ENCODE peak calls at places on chromosome 13, in five cellular contexts. V is GM06990, S is thoracic aorta, Y is glutamatergic neuron, K is lower leg skin. H is an unnamed sample.

GRCh38 chr13:20717581-20718542 is 14.4 kb downstream of the IL17D start:
- DNase-seq in S (no peak), Y (no peak), K (no peak), V (no peak), H (no peak)

GRCh38 chr13:30009411-30009810 is 159.0 kb upstream of the UBL3 start:
- DNase-seq in V (no peak), K (no peak), S (no peak), Y (no peak), H (no peak)

GRCh38 chr13:90502762-90503161 is 844.7 kb upstream of the MIR17HG start:
- DNase-seq in Y (no peak), S (no peak), K (no peak), V (no peak), H (no peak)

GRCh38 chr13:89382986-89383385 is 1711.8 kb downstream of the SLITRK5 start:
- DNase-seq in K (no peak), S (no peak), V (no peak), Y (no peak), H (no peak)

GRCh38 chr13:20173121-20173746 is 12.4 kb upstream of the GJA3 start:
- DNase-seq in K (no peak), Y (no peak), V (no peak), S (no peak), H (no peak)

GRCh38 chr13:100627142-100627541 is 38.6 kb upstream of the GGACT start:
- DNase-seq in Y (no peak), K (no peak), S (no peak), V (no peak), H (no peak)

GRCh38 chr13:102122147-102122546 is 279.7 kb downstream of the FGF14 start:
- DNase-seq in V (no peak), S (no peak), K (no peak), Y (no peak), H (no peak)

GRCh38 chr13:99870541-99870940 is 101.0 kb downstream of the ZIC5 start:
- DNase-seq in Y (no peak), S (no peak), K (no peak), V (no peak), H (no peak)

GRCh38 chr13:34826432-34826831 is 115.6 kb upstream of the NBEA start:
- DNase-seq in S (no peak), V (no peak), K (no peak), Y (no peak), H (no peak)

GRCh38 chr13:62875118-62875640 is 1459.5 kb upstream of the PCDH20 start:
- DNase-seq in V (no peak), K (no peak), Y (no peak), S (no peak), H (no peak)

GRCh38 chr13:110630566-110631119 is 15.3 kb downstream of the NAXD start:
- DNase-seq in S (no peak), K (no peak), V (no peak), Y (no peak), H (no peak)

GRCh38 chr13:47672982-47673670 is 327.9 kb downstream of the SUCLA2 start:
- DNase-seq in V (no peak), K (no peak), Y (no peak), S (no peak), H (no peak)

GRCh38 chr13:113647351-113648217 is 10.4 kb downstream of the ATP4B start:
- DNase-seq in V (no peak), S (peak), Y (peak), K (peak), H (no peak)

GRCh38 chr13:64428196-64428595 is 2801.9 kb downstream of the PCDH9 start:
- DNase-seq in S (no peak), Y (no peak), K (no peak), V (no peak), H (no peak)

GRCh38 chr13:110297011-110297410 is 9.9 kb downstream of the COL4A1 start:
- DNase-seq in S (no peak), Y (no peak), V (no peak), K (peak), H (no peak)

GRCh38 chr13:105611424-105611823 is 924.0 kb downstream of the EFNB2 start:
- DNase-seq in S (no peak), Y (no peak), K (no peak), V (no peak), H (no peak)

GRCh38 chr13:43838909-43839308 is 40.6 kb downstream of the CCDC122 start:
- DNase-seq in V (no peak), Y (no peak), K (no peak), S (no peak), H (no peak)

GRCh38 chr13:26038931-26039475 is 12.8 kb downstream of the SHISA2 start:
- DNase-seq in S (no peak), K (no peak), V (no peak), Y (no peak), H (no peak)

GRCh38 chr13:95716231-95716630 is 39.3 kb downstream of the DNAJC3 start:
- DNase-seq in Y (no peak), S (no peak), V (no peak), K (no peak), H (no peak)

GRCh38 chr13:113877149-113877990 is 13.5 kb upstream of the GAS6 start:
- DNase-seq in S (no peak), V (no peak), Y (no peak), K (peak), H (peak)

GRCh38 chr13:113526466-113527220 is 36.1 kb upstream of the DCUN1D2 start:
- DNase-seq in Y (no peak), S (no peak), V (no peak), K (peak), H (no peak)

GRCh38 chr13:45167611-45168554 is 33.0 kb downstream of the KCTD4 start:
- DNase-seq in V (no peak), K (peak), Y (no peak), S (no peak), H (no peak)

GRCh38 chr13:78587395-78587794 is 16.0 kb downstream of the POU4F1 start:
- DNase-seq in S (no peak), Y (no peak), K (no peak), V (no peak), H (no peak)

GRCh38 chr13:41614671-41615519 is 157.5 kb downstream of the RGCC start:
- DNase-seq in K (no peak), S (no peak), V (no peak), Y (no peak), H (no peak)

GRCh38 chr13:73989244-73989843 is 144.9 kb downstream of the KLF12 start:
- DNase-seq in V (no peak), Y (no peak), K (no peak), S (no peak), H (no peak)

DNA sequence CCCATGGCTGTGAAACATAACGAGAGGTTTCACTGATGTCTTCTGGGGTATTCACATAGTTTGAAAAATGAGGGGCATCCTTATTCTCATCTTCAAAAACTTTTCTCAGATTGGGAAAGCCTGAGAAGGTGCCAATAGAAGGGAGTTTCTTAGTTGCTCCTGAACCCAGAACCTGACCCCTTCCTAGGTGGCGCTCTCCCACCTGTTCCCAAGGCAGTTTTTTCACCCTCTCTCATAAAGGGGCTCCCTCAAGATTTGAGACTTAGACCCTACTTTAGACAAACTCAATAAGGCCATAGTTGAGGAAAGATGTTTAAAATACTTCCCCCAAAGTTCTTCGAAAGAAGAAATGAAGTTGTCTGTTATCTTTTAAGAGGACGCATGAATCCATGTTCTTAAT is 142.2 kb downstream of the FGF9 start:
- DNase-seq in V (no peak), K (no peak), Y (no peak), S (no peak), H (no peak)
- TF ChIP-seq CTCF in V (no peak), K (no peak), Y (no peak), S (no peak), H (no peak)

GRCh38 chr13:31367410-31367809 is 167.6 kb downstream of the B3GLCT start:
- DNase-seq in V (no peak), S (no peak), K (no peak), Y (no peak), H (no peak)
- TF ChIP-seq CTCF in V (no peak), S (no peak), K (no peak), Y (no peak), H (no peak)

DNA sequence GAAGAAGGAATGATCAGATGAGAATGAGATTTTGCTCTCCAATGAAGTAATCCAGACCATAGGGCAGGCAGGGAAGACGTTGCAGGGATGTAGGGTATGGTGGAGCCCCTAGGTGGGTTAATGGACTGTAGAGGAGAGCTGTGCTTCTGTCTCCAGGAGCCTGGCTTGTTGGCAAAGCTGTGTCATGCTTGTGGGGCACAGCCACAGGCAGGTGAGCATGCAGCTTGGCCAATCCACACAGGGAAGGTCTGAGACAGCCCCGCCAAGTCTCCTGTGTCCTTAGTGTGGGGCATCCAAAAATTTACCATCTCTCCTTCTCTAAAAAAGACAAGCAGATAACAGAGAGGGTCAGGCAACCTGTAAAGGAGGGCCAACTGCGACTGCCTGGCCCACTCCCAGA is 71.4 kb upstream of the FLT1 start:
- DNase-seq in S (no peak), K (peak), Y (no peak), V (no peak), H (no peak)
- TF ChIP-seq CTCF in S (no peak), K (no peak), Y (no peak), V (no peak), H (no peak)

GRCh38 chr13:23950736-23951510 is 53.6 kb upstream of the C1QTNF9B start:
- DNase-seq in V (no peak), S (no peak), Y (no peak), K (no peak), H (no peak)
- TF ChIP-seq CTCF in V (no peak), S (no peak), Y (no peak), K (no peak), H (peak)

GRCh38 chr13:93505104-93505952 is 278.7 kb downstream of the GPC6 start:
- DNase-seq in V (no peak), S (no peak), K (no peak), Y (no peak), H (no peak)
- TF ChIP-seq CTCF in V (no peak), S (no peak), K (no peak), Y (no peak), H (no peak)

DNA sequence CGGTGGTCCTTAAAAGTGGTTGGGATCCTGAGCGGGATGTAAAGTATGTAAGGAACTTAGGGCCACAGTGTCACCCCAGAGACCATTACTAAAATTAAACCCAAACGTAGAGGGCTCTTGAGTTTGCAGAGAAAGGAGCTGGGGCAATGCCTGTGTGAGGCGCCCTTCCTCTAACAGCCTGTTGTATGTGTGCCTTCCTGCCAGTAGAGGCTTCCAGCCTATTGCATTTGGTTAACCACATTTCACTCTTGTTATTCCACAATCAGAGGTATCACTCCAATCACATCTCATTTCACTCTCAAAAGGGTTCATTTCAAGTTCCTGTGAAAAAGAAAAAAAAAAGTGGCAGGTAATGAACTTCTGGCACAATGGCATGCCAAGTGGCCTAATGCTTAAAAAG is 29.4 kb downstream of the DIAPH3 start:
- DNase-seq in K (no peak), Y (no peak), V (no peak), S (no peak), H (no peak)
- TF ChIP-seq CTCF in K (no peak), Y (no peak), V (peak), S (no peak), H (peak)

GRCh38 chr13:31408927-31409326 is 209.2 kb downstream of the B3GLCT start:
- DNase-seq in Y (no peak), V (no peak), S (no peak), K (no peak), H (no peak)

GRCh38 chr13:31413531-31413930 is 213.8 kb downstream of the B3GLCT start:
- DNase-seq in V (no peak), S (no peak), K (no peak), Y (no peak), H (no peak)

GRCh38 chr13:31409678-31410356 is 210.0 kb downstream of the B3GLCT start:
- DNase-seq in Y (no peak), S (no peak), K (no peak), V (no peak), H (no peak)
- TF ChIP-seq CTCF in Y (no peak), S (no peak), K (no peak), V (peak), H (no peak)